ENCODE peak calls at places on chromosomes 1 and 21, in four cellular contexts. One of them, this sample, is unnamed.

GRCh38 chr1:201582261-201582951 is 43.5 kb downstream of the NAV1 start:
- DNase-seq in BJ: no peak
- DNase-seq in PC-3: no peak
- DNase-seq in stimulated activated CD8-positive, alpha-beta memory T cell treated with anti-CD3 and anti-CD28 coated beads, Interleukin-15, amount 100 ng/mL, for 4 hours: no peak
- DNase-seq in this sample: no peak

GRCh38 chr1:94362466-94363058 is 55.6 kb upstream of the ABCD3 start:
- DNase-seq in PC-3: peak
- DNase-seq in BJ: no peak
- DNase-seq in stimulated activated CD8-positive, alpha-beta memory T cell treated with anti-CD3 and anti-CD28 coated beads, Interleukin-15, amount 100 ng/mL, for 4 hours: no peak
- DNase-seq in this sample: no peak

GRCh38 chr21:32403201-32403701 is 9.3 kb upstream of the EVA1C start:
- DNase-seq in BJ: no peak
- DNase-seq in stimulated activated CD8-positive, alpha-beta memory T cell treated with anti-CD3 and anti-CD28 coated beads, Interleukin-15, amount 100 ng/mL, for 4 hours: no peak
- DNase-seq in PC-3: peak
- DNase-seq in this sample: no peak

GRCh38 chr1:3417954-3418353 is 36.5 kb upstream of the ARHGEF16 start:
- DNase-seq in PC-3: no peak
- DNase-seq in BJ: no peak
- DNase-seq in stimulated activated CD8-positive, alpha-beta memory T cell treated with anti-CD3 and anti-CD28 coated beads, Interleukin-15, amount 100 ng/mL, for 4 hours: no peak
- DNase-seq in this sample: no peak

GRCh38 chr1:245277276-245277675 is 122.5 kb downstream of the KIF26B start:
- DNase-seq in stimulated activated CD8-positive, alpha-beta memory T cell treated with anti-CD3 and anti-CD28 coated beads, Interleukin-15, amount 100 ng/mL, for 4 hours: no peak
- DNase-seq in PC-3: peak
- DNase-seq in BJ: no peak
- DNase-seq in this sample: no peak

GRCh38 chr1:116168277-116169032 is 57.3 kb downstream of the MAB21L3 start:
- DNase-seq in PC-3: no peak
- DNase-seq in BJ: no peak
- DNase-seq in stimulated activated CD8-positive, alpha-beta memory T cell treated with anti-CD3 and anti-CD28 coated beads, Interleukin-15, amount 100 ng/mL, for 4 hours: peak
- DNase-seq in this sample: peak

GRCh38 chr1:30834249-30834648 is 74.3 kb downstream of the SDC3 start:
- DNase-seq in PC-3: no peak
- DNase-seq in BJ: no peak
- DNase-seq in stimulated activated CD8-positive, alpha-beta memory T cell treated with anti-CD3 and anti-CD28 coated beads, Interleukin-15, amount 100 ng/mL, for 4 hours: no peak
- DNase-seq in this sample: no peak

GRCh38 chr1:212791261-212791675 is 309 bp downstream of the NSL1 start:
- DNase-seq in BJ: no peak
- DNase-seq in PC-3: peak
- DNase-seq in stimulated activated CD8-positive, alpha-beta memory T cell treated with anti-CD3 and anti-CD28 coated beads, Interleukin-15, amount 100 ng/mL, for 4 hours: no peak
- DNase-seq in this sample: no peak

GRCh38 chr1:53068314-53069084 is 6.5 kb downstream of the PODN start:
- DNase-seq in PC-3: no peak
- DNase-seq in BJ: no peak
- DNase-seq in stimulated activated CD8-positive, alpha-beta memory T cell treated with anti-CD3 and anti-CD28 coated beads, Interleukin-15, amount 100 ng/mL, for 4 hours: no peak
- DNase-seq in this sample: no peak

GRCh38 chr1:245874942-245875580 is 632.0 kb downstream of the SMYD3 start:
- DNase-seq in PC-3: no peak
- DNase-seq in BJ: peak
- DNase-seq in stimulated activated CD8-positive, alpha-beta memory T cell treated with anti-CD3 and anti-CD28 coated beads, Interleukin-15, amount 100 ng/mL, for 4 hours: no peak
- DNase-seq in this sample: no peak

GRCh38 chr21:46457801-46458314 is 833 bp upstream of the DIP2A start:
- DNase-seq in BJ: no peak
- DNase-seq in PC-3: peak
- DNase-seq in stimulated activated CD8-positive, alpha-beta memory T cell treated with anti-CD3 and anti-CD28 coated beads, Interleukin-15, amount 100 ng/mL, for 4 hours: no peak
- DNase-seq in this sample: no peak

GRCh38 chr1:113153116-113153803 is 80.3 kb downstream of the LRIG2 start:
- DNase-seq in PC-3: no peak
- DNase-seq in stimulated activated CD8-positive, alpha-beta memory T cell treated with anti-CD3 and anti-CD28 coated beads, Interleukin-15, amount 100 ng/mL, for 4 hours: no peak
- DNase-seq in BJ: no peak
- DNase-seq in this sample: no peak

GRCh38 chr1:3548156-3548893 is 63.0 kb downstream of the MEGF6 start:
- DNase-seq in BJ: no peak
- DNase-seq in PC-3: no peak
- DNase-seq in stimulated activated CD8-positive, alpha-beta memory T cell treated with anti-CD3 and anti-CD28 coated beads, Interleukin-15, amount 100 ng/mL, for 4 hours: no peak
- DNase-seq in this sample: no peak

GRCh38 chr1:23423415-23424170 is 955 bp downstream of the TCEA3 start:
- DNase-seq in BJ: no peak
- DNase-seq in stimulated activated CD8-positive, alpha-beta memory T cell treated with anti-CD3 and anti-CD28 coated beads, Interleukin-15, amount 100 ng/mL, for 4 hours: no peak
- DNase-seq in PC-3: peak
- DNase-seq in this sample: no peak

GRCh38 chr21:29384608-29385359 is 86.1 kb downstream of the BACH1 start:
- DNase-seq in BJ: no peak
- DNase-seq in PC-3: no peak
- DNase-seq in stimulated activated CD8-positive, alpha-beta memory T cell treated with anti-CD3 and anti-CD28 coated beads, Interleukin-15, amount 100 ng/mL, for 4 hours: no peak
- DNase-seq in this sample: no peak

GRCh38 chr1:54407957-54408700 is 1.9 kb upstream of the SSBP3 start:
- DNase-seq in PC-3: peak
- DNase-seq in BJ: peak
- DNase-seq in stimulated activated CD8-positive, alpha-beta memory T cell treated with anti-CD3 and anti-CD28 coated beads, Interleukin-15, amount 100 ng/mL, for 4 hours: no peak
- DNase-seq in this sample: no peak

GRCh38 chr1:181061891-181062777 is 26.4 kb upstream of the IER5 start:
- DNase-seq in stimulated activated CD8-positive, alpha-beta memory T cell treated with anti-CD3 and anti-CD28 coated beads, Interleukin-15, amount 100 ng/mL, for 4 hours: peak
- DNase-seq in BJ: no peak
- DNase-seq in PC-3: no peak
- DNase-seq in this sample: no peak

GRCh38 chr1:206856674-206857464 is 8.6 kb upstream of the IL20 start:
- DNase-seq in BJ: no peak
- DNase-seq in stimulated activated CD8-positive, alpha-beta memory T cell treated with anti-CD3 and anti-CD28 coated beads, Interleukin-15, amount 100 ng/mL, for 4 hours: no peak
- DNase-seq in PC-3: peak
- DNase-seq in this sample: no peak

GRCh38 chr1:177945943-177946650 is 23.8 kb downstream of the SEC16B start:
- DNase-seq in PC-3: peak
- DNase-seq in BJ: no peak
- DNase-seq in stimulated activated CD8-positive, alpha-beta memory T cell treated with anti-CD3 and anti-CD28 coated beads, Interleukin-15, amount 100 ng/mL, for 4 hours: no peak
- DNase-seq in this sample: no peak

GRCh38 chr1:25765910-25766645 is 33.9 kb upstream of the SELENON start:
- DNase-seq in PC-3: no peak
- DNase-seq in BJ: no peak
- DNase-seq in stimulated activated CD8-positive, alpha-beta memory T cell treated with anti-CD3 and anti-CD28 coated beads, Interleukin-15, amount 100 ng/mL, for 4 hours: no peak
- DNase-seq in this sample: no peak

GRCh38 chr1:226401407-226402303 is 6.2 kb downstream of the PARP1 start:
- DNase-seq in PC-3: no peak
- DNase-seq in BJ: no peak
- DNase-seq in stimulated activated CD8-positive, alpha-beta memory T cell treated with anti-CD3 and anti-CD28 coated beads, Interleukin-15, amount 100 ng/mL, for 4 hours: no peak
- DNase-seq in this sample: no peak

GRCh38 chr1:183023146-183023600 is at the start of gene LAMC1:
- DNase-seq in stimulated activated CD8-positive, alpha-beta memory T cell treated with anti-CD3 and anti-CD28 coated beads, Interleukin-15, amount 100 ng/mL, for 4 hours: peak
- DNase-seq in BJ: no peak
- DNase-seq in PC-3: peak
- DNase-seq in this sample: no peak

GRCh38 chr1:147850737-147851136 is 51.9 kb upstream of the GJA8 start:
- DNase-seq in PC-3: peak
- DNase-seq in stimulated activated CD8-positive, alpha-beta memory T cell treated with anti-CD3 and anti-CD28 coated beads, Interleukin-15, amount 100 ng/mL, for 4 hours: no peak
- DNase-seq in BJ: no peak
- DNase-seq in this sample: no peak

GRCh38 chr1:26907071-26907922 is 6.5 kb downstream of the NR0B2 start:
- DNase-seq in BJ: peak
- DNase-seq in stimulated activated CD8-positive, alpha-beta memory T cell treated with anti-CD3 and anti-CD28 coated beads, Interleukin-15, amount 100 ng/mL, for 4 hours: no peak
- DNase-seq in PC-3: peak
- DNase-seq in this sample: no peak

GRCh38 chr21:41235214-41235613 is 67.3 kb downstream of the BACE2 start:
- DNase-seq in stimulated activated CD8-positive, alpha-beta memory T cell treated with anti-CD3 and anti-CD28 coated beads, Interleukin-15, amount 100 ng/mL, for 4 hours: no peak
- DNase-seq in PC-3: no peak
- DNase-seq in BJ: no peak
- DNase-seq in this sample: no peak

GRCh38 chr1:198660341-198661056 is 21.7 kb downstream of the PTPRC start:
- DNase-seq in stimulated activated CD8-positive, alpha-beta memory T cell treated with anti-CD3 and anti-CD28 coated beads, Interleukin-15, amount 100 ng/mL, for 4 hours: no peak
- DNase-seq in BJ: no peak
- DNase-seq in PC-3: no peak
- DNase-seq in this sample: no peak

GRCh38 chr1:36304970-36305914 is 926 bp upstream of the SH3D21 start:
- DNase-seq in stimulated activated CD8-positive, alpha-beta memory T cell treated with anti-CD3 and anti-CD28 coated beads, Interleukin-15, amount 100 ng/mL, for 4 hours: no peak
- DNase-seq in BJ: no peak
- DNase-seq in PC-3: no peak
- DNase-seq in this sample: no peak

GRCh38 chr1:116491985-116492811 is 78.6 kb downstream of the CD58 start:
- DNase-seq in BJ: no peak
- DNase-seq in PC-3: peak
- DNase-seq in stimulated activated CD8-positive, alpha-beta memory T cell treated with anti-CD3 and anti-CD28 coated beads, Interleukin-15, amount 100 ng/mL, for 4 hours: no peak
- DNase-seq in this sample: no peak

GRCh38 chr1:155466996-155467395 is 95.6 kb downstream of the ASH1L start:
- DNase-seq in BJ: peak
- DNase-seq in PC-3: peak
- DNase-seq in stimulated activated CD8-positive, alpha-beta memory T cell treated with anti-CD3 and anti-CD28 coated beads, Interleukin-15, amount 100 ng/mL, for 4 hours: no peak
- DNase-seq in this sample: no peak

GRCh38 chr1:23194119-23194984 is 22.9 kb downstream of the HTR1D start:
- DNase-seq in BJ: peak
- DNase-seq in stimulated activated CD8-positive, alpha-beta memory T cell treated with anti-CD3 and anti-CD28 coated beads, Interleukin-15, amount 100 ng/mL, for 4 hours: no peak
- DNase-seq in PC-3: peak
- DNase-seq in this sample: no peak

GRCh38 chr1:146034976-146035469 is 13.5 kb upstream of the HJV start:
- DNase-seq in PC-3: peak
- DNase-seq in BJ: no peak
- DNase-seq in stimulated activated CD8-positive, alpha-beta memory T cell treated with anti-CD3 and anti-CD28 coated beads, Interleukin-15, amount 100 ng/mL, for 4 hours: no peak
- DNase-seq in this sample: no peak

GRCh38 chr1:231493421-231494185 is 34.9 kb upstream of the TSNAX start:
- DNase-seq in BJ: no peak
- DNase-seq in PC-3: no peak
- DNase-seq in stimulated activated CD8-positive, alpha-beta memory T cell treated with anti-CD3 and anti-CD28 coated beads, Interleukin-15, amount 100 ng/mL, for 4 hours: no peak
- DNase-seq in this sample: no peak

GRCh38 chr1:50476800-50477199 is 53.6 kb upstream of the DMRTA2 start:
- DNase-seq in PC-3: no peak
- DNase-seq in BJ: no peak
- DNase-seq in stimulated activated CD8-positive, alpha-beta memory T cell treated with anti-CD3 and anti-CD28 coated beads, Interleukin-15, amount 100 ng/mL, for 4 hours: no peak
- DNase-seq in this sample: no peak

GRCh38 chr1:36203554-36204346 is 20.5 kb upstream of the THRAP3 start:
- DNase-seq in stimulated activated CD8-positive, alpha-beta memory T cell treated with anti-CD3 and anti-CD28 coated beads, Interleukin-15, amount 100 ng/mL, for 4 hours: no peak
- DNase-seq in BJ: no peak
- DNase-seq in PC-3: no peak
- DNase-seq in this sample: no peak

This sample was measured in esophagus squamous epithelium.